ENCODE peak calls at places on chromosomes 4 and X, in four cellular contexts. F, L, C and B are unnamed samples.

GRCh38 chr4:118955515-118955914 is 66.9 kb downstream of the SYNPO2 start:
- DNase-seq in C (no peak), F (no peak), L (no peak), B (no peak)

GRCh38 chr4:7815562-7815961 is 124.1 kb downstream of the AFAP1 start:
- DNase-seq in C (no peak), L (no peak), F (no peak), B (no peak)

GRCh38 chr4:184746532-184746870 is 12.6 kb upstream of the CENPU start:
- DNase-seq in C (no peak), L (no peak), F (no peak), B (peak; percentile 93)

GRCh38 chr4:155906554-155907247 is 3.2 kb downstream of the TDO2 start:
- DNase-seq in C (no peak), L (no peak), F (no peak), B (no peak)

GRCh38 chr4:41506071-41506470 is 31.9 kb upstream of the LIMCH1 start:
- DNase-seq in C (no peak), L (no peak), F (no peak), B (no peak)

GRCh38 chr4:57308301-57308700 is 198.1 kb upstream of the IGFBP7 start:
- DNase-seq in L (no peak), C (no peak), F (no peak), B (no peak)

GRCh38 chrX:56000169-56000568 is 232.0 kb upstream of the KLF8 start:
- DNase-seq in L (no peak), C (no peak), F (no peak), B (no peak)

GRCh38 chrX:154733072-154733425 is 17.8 kb downstream of the GAB3 start:
- DNase-seq in L (no peak), F (no peak), C (no peak), B (no peak)

GRCh38 chr4:1812720-1813119 is 19.6 kb downstream of the FGFR3 start:
- DNase-seq in C (no peak), F (no peak), L (no peak), B (no peak)

GRCh38 chr4:3226467-3226866 is 22.5 kb upstream of the MSANTD1 start:
- DNase-seq in C (peak; percentile 44), L (peak; percentile 38), F (peak; percentile 28), B (no peak)

GRCh38 chrX:103063191-103063845 is 653 bp downstream of the BEX1 start:
- DNase-seq in L (no peak), C (no peak), F (no peak), B (no peak)

GRCh38 chr4:124713213-124713592 is 671 bp upstream of the ANKRD50 start:
- DNase-seq in F (peak; percentile 60), L (peak; percentile 79), C (peak; percentile 51), B (no peak)

GRCh38 chr4:173091362-173091761 is 77.2 kb upstream of the GALNT7 start:
- DNase-seq in C (no peak), L (no peak), F (no peak), B (no peak)

GRCh38 chr4:122914292-122914904 is 8.0 kb downstream of the NUDT6 start:
- DNase-seq in F (no peak), C (no peak), L (no peak), B (no peak)

GRCh38 chr4:84235545-84235944 is 263.5 kb downstream of the NKX6-1 start:
- DNase-seq in L (no peak), F (no peak), C (no peak), B (no peak)

GRCh38 chr4:165489786-165490185 is 111.0 kb downstream of the CPE start:
- DNase-seq in C (no peak), L (no peak), F (no peak), B (no peak)

GRCh38 chrX:71652405-71652804 is 14.9 kb upstream of the LOC101059915 start:
- DNase-seq in C (no peak), F (peak; percentile 49), L (no peak), B (peak; percentile 77)

GRCh38 chr4:114563536-114564315 is 34.9 kb upstream of the UGT8 start:
- DNase-seq in C (peak; percentile 62), F (no peak), L (no peak), B (no peak)

GRCh38 chrX:132638313-132638712 is 149.5 kb upstream of the MBNL3 start:
- DNase-seq in C (no peak), F (no peak), L (no peak), B (no peak)

GRCh38 chr4:148444296-148445070 is 2.3 kb upstream of the NR3C2 start:
- DNase-seq in C (peak; percentile 76), F (peak; percentile 40), L (peak; percentile 73), B (no peak)

GRCh38 chr4:154534296-154534695 is 15.9 kb downstream of the PLRG1 start:
- DNase-seq in L (no peak), F (no peak), C (no peak), B (no peak)

GRCh38 chrX:109632906-109633504 is 8.0 kb upstream of the KCNE5 start:
- DNase-seq in F (no peak), L (no peak), C (no peak), B (no peak)

GRCh38 chrX:68750316-68750715 is 78.5 kb upstream of the EFNB1 start:
- DNase-seq in L (no peak), C (no peak), F (no peak), B (no peak)

GRCh38 chr4:151415978-151416377 is 7.0 kb downstream of the FHIP1A start:
- DNase-seq in F (no peak), L (no peak), C (no peak), B (no peak)

GRCh38 chrX:153827903-153828302 is 2.4 kb downstream of the PDZD4 start:
- DNase-seq in L (no peak), F (no peak), C (no peak), B (no peak)

GRCh38 chr4:128583753-128584712 is 225.5 kb upstream of the JADE1 start:
- DNase-seq in L (peak; percentile 90), F (no peak), C (no peak), B (no peak)

GRCh38 chrX:132837126-132837525 is 121.3 kb downstream of the HS6ST2 start:
- DNase-seq in L (no peak), C (no peak), F (no peak), B (no peak)

GRCh38 chr4:168337550-168337940 is 19.0 kb upstream of the DDX60 start:
- DNase-seq in C (no peak), L (no peak), F (no peak), B (no peak)
- H3K9me3 ChIP-seq in C (no peaks in the 10 kb centered on the region), L (no peaks in the 10 kb centered on the region), F (no peaks in the 10 kb centered on the region), B (no peaks in the 10 kb centered on the region)

DNA sequence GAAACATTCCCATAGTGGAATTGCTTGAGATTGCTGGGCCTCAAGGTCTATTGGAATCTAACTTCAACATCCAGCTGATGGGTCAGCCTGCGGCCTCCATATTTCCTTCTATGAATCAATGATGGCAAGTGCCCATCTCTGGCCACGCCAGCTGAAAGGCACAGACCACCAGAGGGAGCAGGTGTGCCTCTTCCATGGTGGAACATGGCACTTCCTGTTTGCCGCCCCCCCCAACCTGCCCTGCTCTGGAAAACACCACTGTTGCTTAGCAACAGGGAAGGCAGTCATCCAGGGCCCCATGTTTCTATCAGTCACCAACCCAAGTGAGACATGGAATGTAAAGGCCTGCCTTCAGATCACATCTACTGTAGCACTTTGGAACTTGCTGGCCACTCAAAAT is 11.6 kb downstream of the PAGE4 start:
- DNase-seq in C (no peak), L (peak; percentile 56), F (peak; percentile 27), B (no peak)
- H3K4me1 ChIP-seq in C (no peaks in the 10 kb centered on the region), L (no peaks in the 10 kb centered on the region), F (no peaks in the 10 kb centered on the region), B (no peaks in the 10 kb centered on the region)

GRCh38 chrX:48597353-48598264 is at the start of gene WDR13:
- DNase-seq in F (peak; percentile 94), L (peak; percentile 95), C (peak; percentile 90), B (no peak)
- H3K4me3 ChIP-seq in F (peak within 1 kb of the TSS; percentile 60), L (peak within 1 kb of the TSS; percentile 80), C (peak within 1 kb of the TSS; percentile 77), B (peak within 1 kb of the TSS; percentile 56)

GRCh38 chr4:67014592-67014991 is 530.7 kb downstream of the CENPC start:
- DNase-seq in F (no peak), C (no peak), L (no peak), B (no peak)
- H3K9me3 ChIP-seq in F (no peaks in the 10 kb centered on the region), C (no peaks in the 10 kb centered on the region), L (peaks cover 3% of the 10 kb centered on the region), B (no peaks in the 10 kb centered on the region)

DNA sequence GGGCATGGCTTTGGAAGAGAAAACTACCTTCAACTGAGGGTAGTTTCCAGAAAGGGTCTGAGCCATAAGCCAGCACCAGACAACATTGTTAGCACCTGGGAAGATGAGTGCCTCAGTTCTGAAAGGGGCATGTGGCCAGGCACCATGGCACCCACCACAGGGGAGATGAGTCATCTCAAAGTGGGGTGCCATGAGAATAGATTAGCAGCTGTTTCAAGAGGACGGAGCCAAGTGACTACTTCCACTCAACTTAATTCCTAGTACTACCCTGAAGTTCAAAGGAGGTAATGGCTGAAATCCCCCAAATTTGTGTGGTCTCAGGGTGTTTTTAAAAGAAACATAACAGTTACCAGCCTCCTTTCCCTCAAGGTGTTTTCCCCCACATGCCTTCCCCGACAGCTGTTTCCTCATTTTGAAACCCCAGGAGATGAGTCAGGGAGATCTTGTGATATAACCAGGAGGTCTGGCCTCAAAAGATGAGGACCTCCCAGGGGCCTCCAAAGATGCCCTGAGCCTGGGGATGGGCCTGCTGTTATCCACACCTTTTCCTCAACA is 27.8 kb upstream of the FTHL17 start:
- DNase-seq in L (no peak), F (no peak), C (no peak), B (no peak)
- H3K4me1 ChIP-seq in L (no peaks in the 10 kb centered on the region), F (no peaks in the 10 kb centered on the region), C (no peaks in the 10 kb centered on the region), B (no peaks in the 10 kb centered on the region)

GRCh38 chr4:108878781-108879180 is 115.9 kb upstream of the ETNPPL start:
- DNase-seq in F (no peak), L (no peak), C (no peak), B (no peak)
- H3K4me3 ChIP-seq in F (no peak overlapping the region), L (no peak overlapping the region), C (no peak overlapping the region), B (no peak overlapping the region)

GRCh38 chrX:76538860-76539259 is 111.3 kb downstream of the MAGEE1 start:
- DNase-seq in C (no peak), L (no peak), F (no peak), B (no peak)
- H3K9me3 ChIP-seq in C (no peaks in the 10 kb centered on the region), L (no peaks in the 10 kb centered on the region), F (no peaks in the 10 kb centered on the region), B (no peaks in the 10 kb centered on the region)

GRCh38 chrX:100652266-100652665 is 8.3 kb downstream of the SRPX2 start:
- DNase-seq in F (no peak), C (no peak), L (no peak), B (no peak)

GRCh38 chrX:100649550-100650356 is 5.8 kb downstream of the SRPX2 start:
- DNase-seq in F (peak; percentile 75), L (peak; percentile 87), C (peak; percentile 63), B (no peak)

GRCh38 chrX:100647739-100648138 is 3.7 kb downstream of the SRPX2 start:
- DNase-seq in L (no peak), F (no peak), C (no peak), B (no peak)

GRCh38 chrX:100648601-100649417 is 4.8 kb downstream of the SRPX2 start:
- DNase-seq in L (peak; percentile 49), C (no peak), F (peak; percentile 20), B (no peak)

DNA sequence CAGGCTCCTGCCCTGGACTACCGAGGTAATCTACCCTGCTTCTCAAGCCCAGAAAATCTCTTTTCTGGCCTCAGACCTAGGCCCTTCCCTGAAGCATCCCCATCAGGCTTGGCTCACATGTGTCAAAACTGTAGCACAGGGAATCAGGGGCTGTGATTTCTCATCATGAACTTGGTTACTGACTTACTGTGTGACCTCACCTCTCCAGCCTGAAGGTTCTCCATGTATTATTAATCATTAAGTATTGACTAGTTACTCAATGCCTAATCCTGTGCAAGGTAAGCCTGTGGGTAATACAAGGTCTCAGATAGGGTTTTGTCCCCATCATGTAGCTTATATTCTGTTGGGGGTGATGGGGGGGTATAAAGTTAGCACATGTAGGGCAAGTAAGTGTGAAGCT is 6.8 kb downstream of the SRPX2 start:
- DNase-seq in F (no peak), L (no peak), C (no peak), B (no peak)
- H3K4me1 ChIP-seq in F (peaks cover 49% of the 10 kb centered on the region), L (no peaks in the 10 kb centered on the region), C (peaks cover 9% of the 10 kb centered on the region), B (peaks cover 24% of the 10 kb centered on the region)